ENCODE peak calls at places on chromosomes 12 and 14, in nine cellular contexts. B, M, K, I, L, X, O, Z and T are unnamed samples.

GRCh38 chr12:23888396-23889068 is 60.9 kb downstream of the SOX5 start:
- DNase-seq in L (no peak), M (no peak), O (no peak), X (no peak), Z (no peak), B (no peak), I (no peak), K (no peak), T (no peak)

GRCh38 chr12:19477071-19477470 is 37.8 kb downstream of the AEBP2 start:
- DNase-seq in I (no peak), Z (no peak), O (no peak), L (no peak), M (no peak), B (no peak), K (no peak), X (no peak), T (no peak)

GRCh38 chr12:122527478-122527944 is 462 bp downstream of the KNTC1 start:
- DNase-seq in L (no peak), X (no peak), K (no peak), M (peak; percentile 58), Z (no peak), O (no peak), B (peak; percentile 49), I (no peak), T (peak; percentile 24)

GRCh38 chr12:78584695-78585094 is 279.9 kb upstream of the SYT1 start:
- DNase-seq in L (no peak), B (no peak), K (no peak), Z (no peak), I (no peak), O (no peak), X (no peak), M (peak; percentile 57), T (no peak)

GRCh38 chr12:121227294-121227693 is 17.4 kb downstream of the P2RX4 start:
- DNase-seq in M (no peak), X (no peak), K (no peak), Z (no peak), O (no peak), B (peak; percentile 79), L (no peak), I (peak; percentile 88), T (no peak)

GRCh38 chr14:89540830-89541470 is 123.9 kb upstream of the FOXN3 start:
- DNase-seq in B (no peak), I (no peak), Z (no peak), K (no peak), X (no peak), M (peak; percentile 84), L (peak; percentile 73), O (no peak), T (no peak)

GRCh38 chr14:102138935-102139247 is 806 bp upstream of the WDR20 start:
- DNase-seq in L (no peak), I (no peak), M (no peak), Z (no peak), B (no peak), X (no peak), O (no peak), K (no peak), T (no peak)

GRCh38 chr12:83641789-83642188 is 955.1 kb downstream of the TMTC2 start:
- DNase-seq in B (no peak), M (no peak), O (no peak), X (no peak), Z (no peak), I (no peak), K (no peak), L (no peak), T (no peak)

GRCh38 chr12:127640181-127640886 is 626.6 kb upstream of the TMEM132C start:
- DNase-seq in O (no peak), K (no peak), Z (no peak), I (no peak), M (no peak), X (no peak), B (no peak), L (peak; percentile 76), T (no peak)

GRCh38 chr12:98453070-98453469 is 62.3 kb upstream of the TMPO start:
- DNase-seq in I (no peak), B (no peak), L (no peak), Z (no peak), X (no peak), M (no peak), K (no peak), O (no peak), T (no peak)

GRCh38 chr12:5078423-5078822 is 34.7 kb downstream of the KCNA5 start:
- DNase-seq in O (no peak), B (no peak), K (no peak), L (no peak), M (no peak), Z (no peak), X (peak; percentile 53), I (peak; percentile 21), T (no peak)

GRCh38 chr14:68232643-68233055 is 413.1 kb downstream of the RAD51B start:
- DNase-seq in K (no peak), L (peak; percentile 95), B (no peak), M (peak; percentile 100), X (no peak), O (no peak), I (peak; percentile 72), Z (no peak), T (no peak)

GRCh38 chr12:3041558-3042164 is 35.5 kb upstream of the TSPAN9 start:
- DNase-seq in L (peak; percentile 8), O (no peak), X (no peak), Z (peak; percentile 70), M (peak; percentile 89), B (peak; percentile 82), K (peak; percentile 69), I (peak; percentile 67), T (peak; percentile 29)

GRCh38 chr12:3363608-3364007 is 127.4 kb upstream of the PRMT8 start:
- DNase-seq in K (no peak), Z (no peak), O (no peak), B (no peak), X (no peak), L (no peak), M (no peak), I (no peak), T (no peak)

GRCh38 chr14:39812532-39813320 is 380.5 kb upstream of the FBXO33 start:
- DNase-seq in K (no peak), B (no peak), M (no peak), O (no peak), I (no peak), L (no peak), X (no peak), Z (no peak), T (no peak)

GRCh38 chr14:24874514-24875202 is 175.3 kb downstream of the STXBP6 start:
- DNase-seq in B (peak; percentile 68), L (no peak), X (no peak), O (no peak), Z (no peak), I (no peak), M (no peak), K (no peak), T (no peak)

GRCh38 chr12:44053550-44054243 is 217.8 kb downstream of the TMEM117 start:
- DNase-seq in Z (no peak), X (no peak), B (peak; percentile 35), O (no peak), K (no peak), L (peak; percentile 63), I (no peak), M (no peak), T (no peak)

GRCh38 chr12:6049992-6050391 is 74.5 kb downstream of the VWF start:
- DNase-seq in K (no peak), Z (no peak), O (no peak), M (no peak), L (no peak), X (no peak), B (no peak), I (no peak), T (no peak)

GRCh38 chr12:99810718-99811593 is 163.4 kb downstream of the GARIN6 start:
- DNase-seq in K (no peak), M (peak; percentile 55), I (no peak), O (no peak), X (no peak), B (peak; percentile 49), L (no peak), Z (no peak), T (no peak)

GRCh38 chr12:5022465-5023061 is 21.1 kb upstream of the KCNA5 start:
- DNase-seq in K (no peak), L (no peak), I (peak; percentile 54), M (peak; percentile 47), X (no peak), B (peak; percentile 47), Z (no peak), O (no peak), T (no peak)